ENCODE peak calls at places on chromosomes 7 and 10, in five cellular contexts. R, J, V, I and Y are unnamed samples.

GRCh38 chr10:130423455-130424305 is 287.5 kb downstream of the GLRX3 start:
- DNase-seq in J (no peak), V (no peak), R (no peak), I (no peak), Y (no peak)

GRCh38 chr7:47293884-47294568 is 287.9 kb downstream of the TNS3 start:
- DNase-seq in R (peak), J (peak), V (peak), I (peak), Y (no peak)

GRCh38 chr10:121332829-121333765 is 265.1 kb downstream of the FGFR2 start:
- DNase-seq in J (no peak), I (no peak), R (no peak), V (no peak), Y (no peak)

GRCh38 chr10:68550747-68551411 is 9.3 kb upstream of the TET1 start:
- DNase-seq in J (peak), I (peak), R (peak), V (peak), Y (peak)

GRCh38 chr7:115066050-115066449 is 144.2 kb downstream of the MDFIC start:
- DNase-seq in V (no peak), R (no peak), J (no peak), I (no peak), Y (no peak)

GRCh38 chr7:132793474-132793873 is 217.2 kb upstream of the PLXNA4 start:
- DNase-seq in R (no peak), V (no peak), J (no peak), I (no peak), Y (no peak)

GRCh38 chr10:43105119-43105792 is 28.4 kb downstream of the RET start:
- DNase-seq in I (peak), J (peak), V (peak), R (peak), Y (peak)

GRCh38 chr7:107857541-107857912 is 33.5 kb upstream of the DLD start:
- DNase-seq in V (peak), R (no peak), I (peak), J (peak), Y (no peak)

GRCh38 chr7:91266931-91267557 is 2.8 kb downstream of the FZD1 start:
- DNase-seq in R (no peak), I (no peak), J (no peak), V (peak), Y (peak)

DNA sequence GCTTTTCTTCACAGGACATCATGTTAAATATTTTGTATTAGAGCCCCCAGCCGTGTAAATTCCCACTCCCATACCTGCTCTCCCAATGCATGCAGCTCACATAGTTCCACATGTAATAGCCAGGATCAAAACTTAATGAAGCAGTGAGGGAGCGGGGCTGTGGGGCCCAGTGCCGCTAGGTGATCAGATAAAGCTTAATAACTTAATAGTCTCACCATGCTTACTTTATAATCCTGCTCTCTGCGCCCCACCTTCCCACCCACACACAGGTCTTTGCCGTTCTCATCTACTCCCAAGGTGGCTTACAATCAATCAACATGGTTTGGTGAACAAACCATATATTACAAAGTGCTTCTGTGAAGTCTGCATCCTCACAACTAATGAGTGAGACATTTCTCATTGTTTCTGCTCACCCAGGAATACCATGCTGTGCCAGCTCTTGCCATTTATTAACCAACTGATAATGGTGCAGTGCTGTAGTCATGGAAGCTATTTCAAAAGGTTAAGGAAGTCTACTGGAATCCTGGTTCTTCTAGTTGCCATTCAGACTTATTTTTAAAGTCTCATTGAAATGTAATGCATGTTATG is 156.4 kb downstream of the CTTNBP2 start:
- DNase-seq in V (no peak), J (no peak), R (no peak), I (no peak), Y (no peak)
- TF ChIP-seq CTCF in V (no peak), J (no peak), R (no peak), I (no peak), Y (no peak)

DNA sequence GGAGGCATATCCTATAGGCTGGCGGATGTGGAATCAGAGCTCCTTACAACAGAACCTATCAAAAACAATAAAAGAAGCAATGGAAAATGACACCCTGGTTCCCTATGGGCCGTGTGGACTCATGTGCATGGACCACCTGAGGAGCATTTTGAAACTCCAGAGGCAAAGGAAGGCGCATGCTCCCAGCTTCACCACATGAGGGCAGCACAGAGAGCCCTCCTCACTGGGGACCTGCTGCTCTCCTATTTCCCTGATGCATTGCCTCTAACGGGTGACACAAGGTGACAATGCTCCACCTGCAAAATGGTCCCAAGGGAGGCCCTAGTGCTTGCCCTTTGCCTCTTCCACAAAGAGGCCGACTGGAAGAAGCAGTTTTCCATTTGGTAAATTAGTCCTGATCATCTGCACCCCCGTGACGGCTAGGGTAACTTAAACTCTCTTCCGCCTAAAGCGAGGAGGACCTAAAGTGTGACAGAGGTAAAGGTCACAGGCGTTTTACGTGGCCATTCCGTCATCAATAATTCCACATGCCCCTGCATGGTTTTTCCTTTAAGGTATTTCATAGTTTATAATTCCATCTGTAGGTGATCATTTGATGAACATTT is 67.7 kb downstream of the GPAM start:
- DNase-seq in I (peak), R (peak), V (peak), J (peak), Y (peak)
- TF ChIP-seq CTCF in I (peak), R (peak), V (peak), J (peak), Y (peak)

DNA sequence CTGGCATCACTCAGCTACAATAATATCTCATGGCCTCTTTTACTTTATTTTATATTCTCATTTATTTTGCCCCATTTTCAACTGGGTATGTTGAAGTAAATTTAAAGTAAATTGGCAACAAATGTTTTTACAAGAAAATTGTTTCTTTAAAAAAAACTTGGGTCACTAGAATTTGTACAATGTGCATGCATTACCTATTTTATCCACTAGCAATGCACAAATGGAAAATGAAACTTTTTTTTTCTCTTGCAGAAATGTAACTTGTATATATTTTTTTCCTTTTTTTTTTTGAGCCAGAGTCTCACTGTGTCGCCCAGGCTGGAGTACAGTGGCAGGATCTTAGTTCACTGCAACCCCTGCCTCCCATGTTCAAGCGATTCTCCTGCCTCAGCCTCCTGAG is 10.3 kb upstream of the H2AZ2 start:
- DNase-seq in V (no peak), R (no peak), I (no peak), J (no peak), Y (no peak)
- TF ChIP-seq CTCF in V (no peak), R (no peak), I (no peak), J (no peak), Y (peak)

GRCh38 chr7:127704211-127704610 is 52.2 kb downstream of the SND1 start:
- DNase-seq in I (no peak), R (no peak), J (no peak), V (no peak), Y (no peak)

GRCh38 chr7:127708788-127709187 is 56.8 kb downstream of the SND1 start:
- DNase-seq in R (peak), J (peak), I (peak), V (peak), Y (peak)

GRCh38 chr7:127708201-127708600 is 56.2 kb downstream of the SND1 start:
- DNase-seq in R (no peak), J (no peak), I (no peak), V (no peak), Y (no peak)

GRCh38 chr7:127705461-127705959 is 53.5 kb downstream of the SND1 start:
- DNase-seq in I (peak), J (peak), R (no peak), V (no peak), Y (no peak)

GRCh38 chr7:127706766-127707165 is 54.8 kb downstream of the SND1 start:
- DNase-seq in R (no peak), V (no peak), J (no peak), I (no peak), Y (no peak)
- TF ChIP-seq CTCF in R (no peak), V (no peak), J (no peak), I (no peak), Y (no peak)

GRCh38 chr10:74557098-74557497 is 269.3 kb upstream of the KAT6B start:
- DNase-seq in J (no peak), V (no peak), I (no peak), R (no peak), Y (no peak)

GRCh38 chr10:74556072-74556705 is 270.2 kb upstream of the KAT6B start:
- DNase-seq in J (no peak), V (no peak), I (no peak), R (no peak), Y (no peak)

GRCh38 chr10:74558403-74558802 is 268.0 kb upstream of the KAT6B start:
- DNase-seq in I (no peak), V (no peak), J (no peak), R (no peak), Y (no peak)

DNA sequence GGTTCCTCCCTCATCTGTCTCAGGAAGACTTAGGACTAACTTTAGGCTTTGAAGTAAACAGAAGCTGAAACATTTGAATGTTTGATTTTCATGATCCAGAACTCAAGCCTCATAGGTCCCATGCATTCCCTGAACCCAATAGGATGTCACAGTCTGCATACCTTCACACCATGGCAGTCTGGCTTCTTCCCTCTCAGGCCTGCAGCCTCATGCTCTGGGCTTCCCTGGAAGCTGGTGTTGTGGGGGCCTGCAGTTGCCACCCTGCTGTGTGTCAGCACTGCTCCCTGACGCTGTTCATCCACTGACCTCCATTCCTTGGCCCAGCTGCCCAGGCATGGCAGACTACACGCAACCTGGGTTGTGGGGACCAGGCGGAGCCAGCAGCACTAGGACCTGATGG is 267.5 kb upstream of the KAT6B start:
- DNase-seq in R (no peak), V (no peak), J (no peak), I (no peak), Y (no peak)
- TF ChIP-seq CTCF in R (no peak), V (no peak), J (no peak), I (no peak), Y (no peak)

GRCh38 chr7:14424675-14425074 is 435.2 kb upstream of the ETV1 start:
- DNase-seq in J (no peak), R (no peak), I (peak), V (no peak), Y (no peak)
- TF ChIP-seq CTCF in J (no peak), R (no peak), I (peak), V (no peak), Y (no peak)

DNA sequence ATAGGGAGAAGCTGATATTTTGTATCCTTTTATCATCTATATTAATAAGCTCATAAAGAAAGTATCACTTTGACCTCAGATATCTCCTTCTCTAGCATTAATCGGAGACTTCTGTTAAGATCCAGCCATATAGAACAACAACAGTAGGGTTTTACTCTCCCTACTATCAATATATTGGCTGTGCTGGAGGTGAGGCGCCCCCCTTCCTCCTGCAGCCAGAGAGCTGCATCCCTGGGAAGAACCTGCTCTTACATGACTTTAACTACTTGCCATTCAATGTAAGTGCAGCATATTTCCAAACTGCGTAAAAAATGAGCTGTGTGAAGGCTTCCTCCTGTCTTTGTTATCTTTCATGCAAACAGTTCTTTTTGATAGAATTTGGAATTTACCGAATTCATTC is 247.8 kb downstream of the SDK1 start:
- DNase-seq in V (no peak), I (no peak), R (no peak), J (no peak), Y (no peak)
- TF ChIP-seq CTCF in V (no peak), I (no peak), R (no peak), J (no peak), Y (no peak)

GRCh38 chr7:154795014-154795413 is 207.9 kb downstream of the PAXIP1 start:
- DNase-seq in I (no peak), J (no peak), R (no peak), V (no peak), Y (no peak)
- TF ChIP-seq CTCF in I (no peak), J (no peak), R (no peak), V (no peak), Y (peak)

GRCh38 chr7:27129729-27130539 is 623 bp downstream of the HOXA4 start:
- DNase-seq in R (peak), I (no peak), V (no peak), J (no peak), Y (peak)
- TF ChIP-seq CTCF in R (no peak), I (no peak), V (no peak), J (peak), Y (no peak)

DNA sequence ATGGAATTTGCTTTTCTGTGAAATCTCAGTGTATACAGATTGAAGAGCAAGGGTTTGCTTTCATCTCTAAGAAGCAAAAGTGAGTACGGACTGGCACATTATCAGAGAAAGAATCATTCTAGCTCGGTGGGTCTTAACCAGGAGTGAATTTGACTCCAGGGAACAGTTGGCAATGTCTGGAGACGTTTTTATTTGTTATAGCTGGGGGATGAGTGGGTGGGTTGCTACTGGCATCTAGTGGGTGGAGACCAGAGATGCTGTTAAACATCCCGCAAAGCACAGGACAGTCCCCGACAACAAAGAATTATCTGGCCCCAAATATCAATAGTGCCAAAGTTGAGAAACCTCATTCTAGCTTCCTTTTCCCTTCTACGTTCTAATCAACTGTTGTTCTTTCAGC is 43.8 kb upstream of the ATRNL1 start:
- DNase-seq in V (no peak), R (no peak), I (no peak), J (no peak), Y (no peak)
- TF ChIP-seq CTCF in V (no peak), R (no peak), I (no peak), J (no peak), Y (no peak)